ENCODE peak calls at places on chromosome 2, in seven cellular contexts. T, Y, A, X, B, U and J are unnamed samples.

GRCh38 chr2:168751104-168751768 is 51.2 kb upstream of the NOSTRIN start:
- DNase-seq in T (no peak), Y (peak), A (no peak), X (no peak), B (peak), U (no peak), J (peak)

GRCh38 chr2:240466579-240467148 is 31.2 kb downstream of the GPC1 start:
- DNase-seq in T (no peak), Y (peak), A (no peak), X (no peak), B (no peak), U (no peak), J (peak)

GRCh38 chr2:1611886-1612285 is 132.4 kb downstream of the PXDN start:
- DNase-seq in T (no peak), Y (no peak), A (no peak), X (no peak), B (no peak), U (no peak), J (no peak)

GRCh38 chr2:200308421-200309295 is 2.2 kb downstream of the SPATS2L start:
- DNase-seq in T (no peak), Y (no peak), A (no peak), X (no peak), B (no peak), U (no peak), J (no peak)

GRCh38 chr2:120132190-120132589 is 91.0 kb downstream of the TMEM185B start:
- DNase-seq in T (no peak), Y (no peak), A (no peak), X (no peak), B (no peak), U (no peak), J (no peak)

GRCh38 chr2:71705171-71705960 is 252.0 kb downstream of the DYSF start:
- DNase-seq in T (no peak), Y (no peak), A (no peak), X (no peak), B (no peak), U (no peak), J (no peak)

GRCh38 chr2:70440621-70441020 is 113.0 kb downstream of the TGFA start:
- DNase-seq in T (no peak), Y (peak), A (no peak), X (no peak), B (peak), U (no peak), J (peak)

GRCh38 chr2:71687412-71687811 is 234.1 kb downstream of the DYSF start:
- DNase-seq in T (no peak), Y (no peak), A (no peak), X (no peak), B (no peak), U (no peak), J (no peak)

GRCh38 chr2:177639262-177639914 is 246.8 kb downstream of the AGPS start:
- DNase-seq in T (no peak), Y (no peak), A (no peak), X (no peak), B (no peak), U (no peak), J (no peak)